ENCODE peak calls at places on chromosome 2, in seven cellular contexts. W, D, P, M, C, U and L are unnamed samples.

GRCh38 chr2:140791802-140792201 is 1339.0 kb downstream of the LRP1B start:
- DNase-seq in W (no peak), U (no peak), P (no peak), C (no peak), D (no peak), M (no peak), L (no peak)

GRCh38 chr2:85413592-85414421 is 3.6 kb upstream of the CAPG start:
- DNase-seq in M (no peak), U (peak), C (peak), D (no peak), P (peak), W (no peak), L (no peak)

GRCh38 chr2:75002007-75002406 is 43.6 kb downstream of the POLE4 start:
- DNase-seq in W (no peak), C (no peak), D (no peak), M (no peak), U (no peak), P (no peak), L (peak)

GRCh38 chr2:6356127-6356761 is 509.5 kb downstream of the CMPK2 start:
- DNase-seq in C (no peak), W (no peak), P (no peak), D (no peak), U (no peak), M (no peak), L (no peak)

GRCh38 chr2:198168651-198169050 is 364.3 kb downstream of the PLCL1 start:
- DNase-seq in U (no peak), P (no peak), M (peak), C (no peak), W (no peak), D (no peak), L (no peak)

GRCh38 chr2:11169333-11169732 is 14.1 kb downstream of the SLC66A3 start:
- DNase-seq in M (peak), D (no peak), W (no peak), U (peak), P (no peak), C (no peak), L (no peak)

GRCh38 chr2:169968767-169969166 is 141.5 kb downstream of the UBR3 start:
- DNase-seq in D (no peak), U (no peak), W (no peak), C (no peak), M (no peak), P (no peak), L (no peak)

GRCh38 chr2:84741182-84741822 is 139.6 kb downstream of the TRABD2A start:
- DNase-seq in W (no peak), M (no peak), C (peak), D (peak), U (no peak), P (no peak), L (no peak)

GRCh38 chr2:17328161-17328560 is 190.1 kb downstream of the RAD51AP2 start:
- DNase-seq in U (no peak), D (no peak), W (no peak), P (no peak), M (no peak), C (no peak), L (no peak)

GRCh38 chr2:240520974-240521350 is 36.8 kb downstream of the ANKMY1 start:
- DNase-seq in U (no peak), M (no peak), P (no peak), W (no peak), D (no peak), C (no peak), L (no peak)

GRCh38 chr2:64817453-64817852 is 163.7 kb upstream of the SERTAD2 start:
- DNase-seq in D (no peak), M (no peak), C (no peak), P (no peak), W (no peak), U (no peak), L (no peak)

GRCh38 chr2:84290537-84290936 is 168.5 kb downstream of the SUCLG1 start:
- DNase-seq in M (no peak), U (no peak), C (no peak), D (no peak), P (no peak), W (no peak), L (no peak)

GRCh38 chr2:11701831-11702301 is 31.9 kb upstream of the NTSR2 start:
- DNase-seq in P (no peak), W (peak), C (peak), M (peak), D (no peak), U (no peak), L (no peak)

GRCh38 chr2:58032016-58032750 is 14.4 kb upstream of the VRK2 start:
- DNase-seq in P (no peak), D (no peak), C (peak), W (no peak), M (no peak), U (no peak), L (peak)

GRCh38 chr2:12314119-12314735 is 402.5 kb upstream of the TRIB2 start:
- DNase-seq in D (no peak), U (no peak), M (no peak), C (no peak), W (no peak), P (no peak), L (no peak)

DNA sequence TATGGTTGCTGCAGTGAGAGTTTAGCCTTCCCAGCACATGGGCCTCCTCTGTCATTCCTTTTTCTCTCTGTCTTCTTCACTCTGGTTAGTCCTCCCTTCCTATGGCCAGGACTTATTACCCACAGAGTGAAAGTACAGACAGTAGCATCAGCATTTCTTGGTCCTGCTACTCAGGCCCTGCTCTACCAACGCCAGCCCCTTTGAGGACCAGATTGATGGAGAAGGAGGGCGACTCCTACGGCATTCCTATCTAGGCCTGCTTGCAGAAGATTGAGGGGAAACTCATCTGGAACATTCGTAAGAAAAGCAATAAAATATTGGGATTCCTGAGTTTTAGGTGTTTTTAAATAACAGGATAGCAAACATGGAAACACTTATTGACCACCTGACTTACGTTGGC is 43.5 kb downstream of the BMP10 start:
- DNase-seq in M (no peak), D (no peak), W (no peak), U (no peak), C (no peak), P (no peak), L (no peak)
- H3K27ac ChIP-seq in M (no peak), D (no peak), W (peak), U (no peak), C (no peak), P (peak), L (no peak)

DNA sequence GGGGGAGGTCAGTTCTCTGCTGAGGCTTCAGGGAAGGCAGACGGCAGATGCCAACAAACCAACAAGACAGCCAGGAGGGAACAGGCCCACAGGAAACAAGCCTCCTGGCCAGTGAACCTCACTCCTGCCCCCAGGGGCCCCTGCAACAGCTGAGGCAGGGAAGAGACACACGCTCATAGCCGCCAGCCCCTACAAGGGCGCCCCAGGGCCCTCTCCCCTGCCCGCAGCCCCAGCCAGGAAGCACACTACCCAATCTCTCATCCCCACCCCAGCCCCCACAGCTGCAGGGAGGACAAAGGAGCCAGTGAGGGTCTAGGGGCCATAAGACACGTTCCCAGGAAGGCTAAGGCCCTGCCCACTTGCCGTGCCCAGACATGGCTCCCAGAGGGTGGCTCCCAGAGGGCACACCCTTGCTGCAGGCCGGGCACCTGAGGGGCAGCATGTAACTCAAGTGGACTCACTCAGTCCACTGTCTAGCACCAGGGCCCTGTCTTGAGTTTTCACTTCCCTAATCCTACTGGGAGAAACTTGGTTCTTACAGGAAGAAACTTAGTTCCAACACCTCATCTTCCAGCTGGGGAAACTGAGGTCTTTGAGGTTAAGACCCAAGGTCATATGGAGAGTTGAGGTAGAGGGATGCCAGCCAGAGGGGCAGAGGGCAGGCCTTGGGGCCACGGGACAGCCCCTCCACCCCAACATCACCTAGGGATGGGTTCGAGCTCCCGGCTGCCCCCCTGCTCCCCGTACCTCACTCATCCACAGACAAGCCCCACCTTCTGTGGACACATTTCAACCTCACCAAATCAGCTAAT is 37.3 kb downstream of the EMX1 start:
- DNase-seq in U (no peak), M (no peak), W (no peak), P (no peak), D (no peak), C (no peak), L (no peak)
- H3K27ac ChIP-seq in U (no peak), M (no peak), W (no peak), P (no peak), D (peak), C (no peak), L (no peak)

GRCh38 chr2:25164526-25164925 is 3.9 kb downstream of the POMC start:
- DNase-seq in P (no peak), C (no peak), U (no peak), M (no peak), W (no peak), D (no peak), L (no peak)

GRCh38 chr2:25160376-25160775 is 8.0 kb downstream of the POMC start:
- DNase-seq in D (no peak), U (no peak), W (no peak), P (no peak), M (no peak), C (no peak), L (no peak)

GRCh38 chr2:25158096-25158852 is 10.1 kb downstream of the POMC start:
- DNase-seq in U (no peak), D (no peak), C (no peak), P (no peak), W (no peak), M (no peak), L (no peak)

GRCh38 chr2:25159947-25160346 is 8.4 kb downstream of the POMC start:
- DNase-seq in U (no peak), M (peak), W (no peak), P (no peak), C (peak), D (no peak), L (no peak)

DNA sequence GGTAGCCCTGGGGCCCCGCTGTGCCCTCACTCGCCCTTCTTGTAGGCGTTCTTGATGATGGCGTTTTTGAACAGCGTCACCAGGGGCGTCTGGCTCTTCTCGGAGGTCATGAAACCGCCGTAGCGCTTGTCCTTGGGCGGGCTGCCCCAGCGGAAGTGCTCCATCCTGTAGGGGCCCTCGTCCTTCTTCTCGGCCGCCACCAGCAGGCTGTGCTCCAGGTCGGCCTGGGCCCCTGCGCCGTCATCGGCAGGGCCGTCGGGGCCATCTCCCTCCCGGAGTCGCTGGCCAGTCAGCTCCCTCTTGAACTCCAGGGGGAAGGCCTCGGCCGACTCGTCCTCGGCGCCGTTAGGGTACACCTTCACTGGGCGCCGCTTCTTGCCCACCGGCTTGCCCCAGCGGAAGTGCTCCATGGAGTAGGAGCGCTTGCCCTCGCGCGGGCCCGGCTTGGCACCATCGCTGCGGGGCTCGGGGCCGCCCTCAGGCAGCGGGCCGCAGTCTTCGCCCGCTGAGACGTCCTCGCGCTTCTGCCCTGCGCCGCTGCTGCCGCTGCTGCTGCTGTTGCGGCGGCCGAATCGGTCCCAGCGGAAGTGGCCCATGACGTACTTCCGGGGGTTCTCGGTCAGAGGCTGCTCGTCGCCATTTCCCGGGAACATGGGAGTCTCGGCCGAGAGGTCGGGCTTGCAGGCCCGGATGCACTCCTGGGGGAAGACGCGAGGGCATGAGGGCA is 7.2 kb downstream of the POMC start:
- DNase-seq in D (peak), M (no peak), U (peak), P (peak), C (no peak), W (no peak), L (no peak)
- H3K27ac ChIP-seq in D (no peak), M (no peak), U (no peak), P (no peak), C (no peak), W (no peak), L (no peak)

DNA sequence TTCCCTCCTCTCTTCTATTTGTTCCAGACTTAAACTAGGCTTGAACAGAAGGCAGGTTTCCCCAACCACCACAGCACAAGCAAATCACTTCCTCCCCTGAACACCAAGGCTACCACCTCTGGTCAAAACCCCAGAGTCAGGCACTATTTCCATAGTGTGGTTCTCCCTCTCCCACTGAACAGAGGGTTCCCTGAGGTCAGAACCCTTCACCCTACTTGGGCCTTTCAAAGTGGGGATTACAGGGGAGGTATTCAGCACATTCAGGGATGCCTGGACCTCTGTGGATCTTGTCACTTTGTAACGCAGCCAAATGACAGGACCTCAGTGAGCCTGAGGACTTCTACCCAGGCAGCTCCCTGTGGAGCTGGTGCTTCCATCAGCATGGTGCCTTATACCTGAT is 88.7 kb downstream of the TNS1 start:
- DNase-seq in C (no peak), P (no peak), W (no peak), D (no peak), U (no peak), M (no peak), L (no peak)
- H3K27ac ChIP-seq in C (no peak), P (peak), W (peak), D (no peak), U (no peak), M (no peak), L (no peak)

DNA sequence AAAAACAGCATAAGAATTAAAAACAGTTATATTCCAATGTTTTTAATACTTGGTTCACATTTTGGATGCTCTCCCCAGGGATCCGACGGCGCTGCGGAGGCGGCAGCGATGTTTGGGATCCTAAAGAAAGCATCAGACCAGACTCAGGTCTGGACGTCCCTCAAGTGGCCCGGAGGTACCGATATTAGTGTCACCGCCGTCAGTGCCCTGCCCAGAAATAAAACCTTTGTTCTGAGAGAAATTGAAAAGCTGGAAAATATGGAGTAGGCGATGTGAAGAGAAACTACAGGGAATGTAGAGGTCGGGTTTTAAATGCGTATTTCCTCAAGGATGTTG is 645 bp upstream of the TBC1D8 start:
- DNase-seq in C (peak), M (no peak), U (no peak), P (no peak), W (peak), D (no peak), L (no peak)
- H3K27ac ChIP-seq in C (peak), M (no peak), U (peak), P (peak), W (peak), D (no peak), L (peak)